ENCODE peak calls at places on chromosomes 3 and 15, in six cellular contexts. X is body of pancreas, J is transverse colon, W is psoas muscle, V is PC-9, A is thoracic aorta. Q is an unnamed sample. For H3K4me1, the result is how much of the 10 kb centered on the place peaks cover.

GRCh38 chr3:64443553-64444331 is 218.5 kb upstream of the PRICKLE2 start:
- DNase-seq in X (peak), A (no peak), J (no peak), V (no peak), W (no peak), Q (no peak)

GRCh38 chr15:52005748-52006701 is 13.0 kb upstream of the MAPK6 start:
- DNase-seq in J (no peak), A (no peak), X (no peak), V (no peak), W (no peak), Q (no peak)

GRCh38 chr3:40588406-40588805 is 63.6 kb downstream of the ZNF621 start:
- DNase-seq in X (no peak), J (peak), A (no peak), V (peak), W (no peak), Q (peak)

GRCh38 chr3:45411081-45411480 is 22.7 kb downstream of the LARS2 start:
- DNase-seq in A (no peak), J (no peak), W (no peak), X (no peak), V (no peak), Q (peak)

GRCh38 chr3:133476971-133477375 is 77.1 kb downstream of the BFSP2 start:
- DNase-seq in X (no peak), W (no peak), A (no peak), V (no peak), J (no peak), Q (peak)

GRCh38 chr3:13025090-13025489 is 48.1 kb downstream of the IQSEC1 start:
- DNase-seq in J (no peak), W (peak), V (peak), A (peak), X (no peak), Q (no peak)

GRCh38 chr3:108441081-108441507 is 69.3 kb downstream of the MYH15 start:
- DNase-seq in J (no peak), W (no peak), V (no peak), X (no peak), A (no peak), Q (no peak)

GRCh38 chr3:142366434-142366833 is 81.4 kb downstream of the XRN1 start:
- DNase-seq in J (no peak), A (no peak), W (no peak), X (no peak), V (no peak), Q (peak)

GRCh38 chr15:74120426-74120825 is 10.0 kb upstream of the ISLR2 start:
- DNase-seq in J (no peak), X (no peak), A (no peak), W (peak), V (no peak), Q (no peak)

GRCh38 chr15:100880139-100880896 is 687 bp downstream of the ALDH1A3 start:
- DNase-seq in W (no peak), V (no peak), J (no peak), A (no peak), X (no peak), Q (no peak)

GRCh38 chr3:186953011-186953487 is 22.7 kb downstream of the ST6GAL1 start:
- DNase-seq in A (no peak), V (no peak), J (no peak), X (no peak), W (no peak), Q (no peak)

GRCh38 chr3:65953301-65953812 is 85.4 kb downstream of the MAGI1 start:
- DNase-seq in W (no peak), A (no peak), X (peak), J (peak), V (peak), Q (peak)

GRCh38 chr3:535566-536416 is 339.2 kb downstream of the CHL1 start:
- DNase-seq in A (no peak), V (no peak), W (peak), X (peak), J (peak), Q (no peak)

GRCh38 chr3:66582721-66583141 is 81.9 kb upstream of the LRIG1 start:
- DNase-seq in J (peak), V (no peak), A (no peak), X (no peak), W (no peak), Q (peak)

GRCh38 chr3:65534825-65535224 is 503.9 kb downstream of the MAGI1 start:
- DNase-seq in W (no peak), J (no peak), A (no peak), V (no peak), X (no peak), Q (no peak)

GRCh38 chr15:90154861-90155626 is 46.1 kb upstream of the SEMA4B start:
- DNase-seq in V (no peak), J (peak), W (no peak), X (peak), A (no peak), Q (no peak)

GRCh38 chr3:187665010-187665409 is 5.2 kb downstream of the SST start:
- DNase-seq in W (no peak), A (no peak), V (no peak), J (no peak), X (no peak), Q (no peak)

GRCh38 chr3:50336452-50337174 is 4.0 kb downstream of the RASSF1 start:
- DNase-seq in W (no peak), A (no peak), X (no peak), J (no peak), V (no peak), Q (no peak)

GRCh38 chr3:159069076-159069475 is 267.2 kb downstream of the MFSD1 start:
- DNase-seq in X (no peak), W (no peak), A (no peak), V (no peak), J (no peak), Q (no peak)

GRCh38 chr3:190865828-190866227 is 3.3 kb upstream of the GMNC start:
- DNase-seq in A (no peak), X (peak), V (no peak), J (no peak), W (no peak), Q (no peak)

GRCh38 chr15:63918317-63918672 is 84.5 kb upstream of the HERC1 start:
- DNase-seq in V (no peak), A (no peak), X (no peak), J (peak), W (no peak), Q (no peak)

GRCh38 chr15:66780172-66780972 is 78.3 kb downstream of the SMAD6 start:
- DNase-seq in J (peak), V (no peak), W (peak), A (peak), X (peak), Q (peak)

GRCh38 chr3:172965256-172965655 is 175.8 kb downstream of the SPATA16 start:
- DNase-seq in X (no peak), W (no peak), J (no peak), A (no peak), V (no peak), Q (no peak)

GRCh38 chr3:8480699-8481098 is 20.9 kb upstream of the LMCD1 start:
- DNase-seq in J (no peak), W (no peak), V (no peak), X (no peak), A (no peak), Q (no peak)

GRCh38 chr3:15116032-15116653 is 17.2 kb upstream of the RBSN start:
- DNase-seq in X (no peak), J (no peak), V (no peak), W (no peak), A (no peak), Q (no peak)

GRCh38 chr3:195009607-195010006 is 261.4 kb downstream of the XXYLT1 start:
- DNase-seq in X (no peak), J (no peak), A (no peak), W (no peak), V (no peak), Q (no peak)

GRCh38 chr3:159835126-159835525 is 153.5 kb upstream of the IL12A start:
- DNase-seq in X (no peak), V (no peak), A (no peak), J (no peak), W (no peak), Q (no peak)

GRCh38 chr3:42843730-42844713 is 31.7 kb downstream of the CYP8B1 start:
- DNase-seq in X (no peak), A (no peak), J (peak), W (peak), V (no peak), Q (peak)

GRCh38 chr3:156665296-156665695 is 9.1 kb upstream of the TIPARP start:
- DNase-seq in A (no peak), V (no peak), W (no peak), J (no peak), X (no peak), Q (no peak)

GRCh38 chr3:69145688-69146087 is 23.3 kb upstream of the LMOD3 start:
- DNase-seq in X (no peak), V (no peak), J (no peak), W (no peak), A (no peak), Q (no peak)

GRCh38 chr3:133896002-133896761 is 500 bp upstream of the RAB6B start:
- DNase-seq in V (no peak), W (no peak), J (no peak), X (no peak), A (no peak), Q (no peak)

DNA sequence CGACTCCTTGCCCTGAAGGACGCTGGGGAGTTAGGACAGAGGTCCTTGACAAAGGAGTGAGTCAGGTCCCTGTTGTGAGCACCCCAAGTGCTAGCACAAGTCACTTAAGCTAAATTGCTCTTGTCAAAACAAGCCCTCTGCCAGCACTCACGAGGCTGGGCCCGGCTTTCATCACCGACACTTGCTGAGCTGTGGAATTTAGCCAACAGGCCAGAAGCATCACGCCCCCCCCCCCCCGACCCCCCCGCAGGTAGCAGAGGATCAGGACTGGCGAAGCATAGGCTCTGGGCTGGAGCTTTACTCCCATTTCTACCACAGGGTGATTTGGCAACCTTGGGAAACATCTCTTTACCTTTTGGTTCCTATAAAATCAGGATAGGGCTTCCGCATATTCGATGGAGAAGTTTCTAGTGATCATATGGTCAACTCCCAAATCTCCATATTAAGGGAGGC is 75.3 kb downstream of the ADCY5 start:
- DNase-seq in X (no peak), W (no peak), J (no peak), V (no peak), A (no peak), Q (no peak)
- H3K4me1 ChIP-seq in X (under half), W (under half), J (under half), V (under half), A (half or more), Q (under half)

DNA sequence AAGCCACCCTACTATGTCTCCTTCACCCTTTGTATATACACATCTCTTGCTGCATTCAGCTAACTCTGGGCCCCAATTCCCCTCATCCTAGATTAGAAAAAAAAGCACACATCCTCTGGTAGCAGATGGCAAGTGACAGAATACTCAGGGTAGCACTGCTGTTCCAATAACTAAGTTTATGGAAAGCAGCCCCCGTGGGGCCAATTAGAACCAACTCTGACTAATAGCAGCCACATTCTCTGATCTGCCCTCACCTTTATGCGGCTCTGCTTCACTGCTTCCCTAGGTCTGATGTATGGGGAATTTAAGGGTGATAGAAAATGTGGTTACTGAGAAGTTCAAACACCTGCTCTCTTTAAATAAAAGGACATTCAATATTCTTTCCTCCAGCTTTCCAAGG is 74.9 kb upstream of the SETMAR start:
- DNase-seq in X (no peak), W (no peak), J (no peak), A (no peak), V (no peak), Q (no peak)
- H3K4me1 ChIP-seq in X (under half), W (under half), J (under half), A (under half), V (under half), Q (under half)

DNA sequence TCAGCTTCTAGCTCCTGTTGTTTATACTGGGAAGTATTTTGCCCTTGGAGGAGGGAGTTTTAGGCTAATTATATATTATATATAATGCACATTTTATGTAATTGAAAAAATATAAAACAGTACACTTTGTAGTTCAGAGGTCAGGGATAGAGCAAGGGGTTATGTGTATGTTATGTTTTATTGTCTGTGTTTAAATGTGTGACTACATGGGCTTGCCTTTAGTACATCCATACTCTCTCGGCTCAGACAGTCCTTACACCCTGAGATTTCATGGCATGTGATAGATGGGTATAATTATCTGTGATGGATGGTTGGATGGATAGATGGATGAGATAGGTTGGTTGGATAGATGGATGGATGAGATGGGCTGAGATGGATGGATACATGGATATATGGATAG is 17.4 kb upstream of the ST3GAL6 start:
- DNase-seq in J (no peak), V (no peak), A (no peak), X (no peak), W (no peak), Q (no peak)
- H3K4me1 ChIP-seq in J (under half), V (under half), A (under half), X (under half), W (under half), Q (under half)

GRCh38 chr15:39215006-39215405 is 365.9 kb upstream of the THBS1 start:
- DNase-seq in W (no peak), J (no peak), X (no peak), V (no peak), A (no peak), Q (no peak)

GRCh38 chr15:39216816-39217215 is 364.1 kb upstream of the THBS1 start:
- DNase-seq in W (no peak), X (no peak), A (no peak), V (no peak), J (no peak), Q (no peak)

GRCh38 chr15:39219608-39220007 is 361.3 kb upstream of the THBS1 start:
- DNase-seq in X (no peak), J (no peak), V (no peak), A (no peak), W (no peak), Q (no peak)
- H3K4me1 ChIP-seq in X (under half), J (under half), V (under half), A (under half), W (under half), Q (under half)

GRCh38 chr3:184277366-184277765 is 1.5 kb downstream of the ECE2 start:
- DNase-seq in V (no peak), W (no peak), J (no peak), X (no peak), A (no peak), Q (no peak)
- H3K4me1 ChIP-seq in V (under half), W (under half), J (under half), X (under half), A (under half), Q (under half)

GRCh38 chr3:110732420-110732819 is 339.2 kb upstream of the NECTIN3 start:
- DNase-seq in J (no peak), A (no peak), V (no peak), X (no peak), W (no peak), Q (no peak)

GRCh38 chr3:110731148-110731547 is 340.5 kb upstream of the NECTIN3 start:
- DNase-seq in J (no peak), A (no peak), V (no peak), X (no peak), W (no peak), Q (no peak)

GRCh38 chr3:110733045-110733444 is 338.6 kb upstream of the NECTIN3 start:
- DNase-seq in J (no peak), X (no peak), V (no peak), W (no peak), A (no peak), Q (no peak)

GRCh38 chr3:110727056-110727455 is 344.6 kb upstream of the NECTIN3 start:
- DNase-seq in V (no peak), A (no peak), W (no peak), J (no peak), X (no peak), Q (peak)
- H3K4me1 ChIP-seq in V (under half), A (under half), W (under half), J (under half), X (under half), Q (under half)

Q was measured in small intestine.